ENCODE peak calls at places on chromosomes 6 and 20, in four cellular contexts. I, Q, D and L are unnamed samples.

GRCh38 chr20:324177-325042 is 942 bp upstream of the SOX12 start:
- DNase-seq in I (peak; percentile 91), Q (peak; percentile 96), D (peak; percentile 86), L (peak; percentile 43)

GRCh38 chr6:4892785-4893485 is 110.9 kb downstream of the RPP40 start:
- DNase-seq in I (no peak), Q (no peak), D (no peak), L (no peak)

GRCh38 chr6:133741375-133741861 is 147.5 kb upstream of the TCF21 start:
- DNase-seq in I (no peak), Q (no peak), D (no peak), L (no peak)

GRCh38 chr6:116402108-116402507 is 31.4 kb downstream of the DSE start:
- DNase-seq in I (no peak), Q (no peak), D (no peak), L (no peak)

GRCh38 chr6:113642714-113643442 is 214.3 kb upstream of the MARCKS start:
- DNase-seq in I (no peak), Q (no peak), D (no peak), L (no peak)

GRCh38 chr20:63553251-63553932 is 567 bp upstream of the FNDC11 start:
- DNase-seq in I (peak; percentile 72), Q (peak; percentile 87), D (peak; percentile 78), L (peak; percentile 52)

GRCh38 chr20:7765221-7765620 is 175.0 kb downstream of the HAO1 start:
- DNase-seq in I (no peak), Q (no peak), D (no peak), L (no peak)

GRCh38 chr6:137740967-137741761 is 125.9 kb upstream of the TNFAIP3 start:
- DNase-seq in I (no peak), Q (no peak), D (no peak), L (no peak)

GRCh38 chr6:40874495-40874894 is 164.5 kb downstream of the UNC5CL start:
- DNase-seq in I (no peak), Q (no peak), D (no peak), L (no peak)

GRCh38 chr6:157538163-157538562 is 157.2 kb downstream of the ZDHHC14 start:
- DNase-seq in I (no peak), Q (no peak), D (no peak), L (no peak)

GRCh38 chr20:54100563-54100962 is 30.2 kb upstream of the BCAS1 start:
- DNase-seq in I (no peak), Q (no peak), D (no peak), L (no peak)

GRCh38 chr6:25179051-25179778 is 100.0 kb upstream of the CARMIL1 start:
- DNase-seq in I (no peak), Q (no peak), D (no peak), L (no peak)

GRCh38 chr6:41073968-41074691 is 1.4 kb downstream of the NFYA start:
- DNase-seq in I (no peak), Q (no peak), D (no peak), L (no peak)

GRCh38 chr6:132401941-132402275 is 633 bp upstream of the MOXD1 start:
- DNase-seq in I (no peak), Q (no peak), D (no peak), L (no peak)

GRCh38 chr6:76416821-76417605 is 344.6 kb upstream of the IMPG1 start:
- DNase-seq in I (no peak), Q (no peak), D (no peak), L (no peak)

GRCh38 chr6:28682542-28682941 is 156.9 kb downstream of the GPX5 start:
- DNase-seq in I (no peak), Q (no peak), D (no peak), L (no peak)

GRCh38 chr6:170294813-170295518 is 4.1 kb upstream of the DLL1 start:
- DNase-seq in I (no peak), Q (no peak), D (no peak), L (no peak)

GRCh38 chr20:4817230-4817671 is 95.5 kb downstream of the PRND start:
- DNase-seq in I (no peak), Q (no peak), D (no peak), L (no peak)

GRCh38 chr20:60302875-60303274 is 344.7 kb downstream of the CDH26 start:
- DNase-seq in I (no peak), Q (no peak), D (no peak), L (no peak)

GRCh38 chr6:8478418-8478817 is 43.1 kb upstream of the SLC35B3 start:
- DNase-seq in I (no peak), Q (no peak), D (no peak), L (no peak)

GRCh38 chr6:114100421-114100820 is 129.5 kb upstream of the HDAC2 start:
- DNase-seq in I (no peak), Q (no peak), D (no peak), L (no peak)

GRCh38 chr20:63751471-63752271 is 12.1 kb downstream of the SLC2A4RG start:
- DNase-seq in I (no peak), Q (no peak), D (no peak), L (no peak)

GRCh38 chr20:10219993-10220750 is 1.5 kb downstream of the SNAP25 start:
- DNase-seq in I (no peak), Q (no peak), D (no peak), L (no peak)

GRCh38 chr20:10217517-10218410 is 866 bp upstream of the SNAP25 start:
- DNase-seq in I (no peak), Q (no peak), D (no peak), L (no peak)

GRCh38 chr20:10221022-10221421 is 2.4 kb downstream of the SNAP25 start:
- DNase-seq in I (no peak), Q (no peak), D (no peak), L (no peak)

GRCh38 chr20:10218536-10219451 is at the start of gene SNAP25:
- DNase-seq in I (no peak), Q (no peak), D (no peak), L (no peak)

DNA sequence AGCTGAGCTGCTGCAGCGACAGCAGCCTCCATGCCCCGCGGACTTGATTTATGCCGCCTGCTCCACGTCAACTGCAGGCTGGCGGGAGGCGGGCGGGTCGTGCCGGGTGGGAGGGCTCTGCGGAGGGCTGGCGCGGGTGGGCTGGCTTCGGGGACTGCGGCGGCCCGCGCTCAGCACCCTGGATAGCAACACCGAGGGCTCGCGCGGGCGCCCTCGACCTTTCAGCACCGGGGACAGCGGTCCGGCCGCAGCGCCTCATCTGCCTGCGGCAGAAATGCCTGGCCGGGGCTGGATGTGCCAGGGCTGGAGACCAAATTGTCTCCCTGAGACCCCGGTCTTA is 792 bp downstream of the SNAP25 start:
- DNase-seq in I (peak; percentile 70), Q (peak; percentile 76), D (peak; percentile 35), L (no peak)
- H3K4me3 ChIP-seq in I (no peak overlapping the region), Q (peak overlapping the region; percentile 44), D (no peak overlapping the region), L (no peak overlapping the region)

DNA sequence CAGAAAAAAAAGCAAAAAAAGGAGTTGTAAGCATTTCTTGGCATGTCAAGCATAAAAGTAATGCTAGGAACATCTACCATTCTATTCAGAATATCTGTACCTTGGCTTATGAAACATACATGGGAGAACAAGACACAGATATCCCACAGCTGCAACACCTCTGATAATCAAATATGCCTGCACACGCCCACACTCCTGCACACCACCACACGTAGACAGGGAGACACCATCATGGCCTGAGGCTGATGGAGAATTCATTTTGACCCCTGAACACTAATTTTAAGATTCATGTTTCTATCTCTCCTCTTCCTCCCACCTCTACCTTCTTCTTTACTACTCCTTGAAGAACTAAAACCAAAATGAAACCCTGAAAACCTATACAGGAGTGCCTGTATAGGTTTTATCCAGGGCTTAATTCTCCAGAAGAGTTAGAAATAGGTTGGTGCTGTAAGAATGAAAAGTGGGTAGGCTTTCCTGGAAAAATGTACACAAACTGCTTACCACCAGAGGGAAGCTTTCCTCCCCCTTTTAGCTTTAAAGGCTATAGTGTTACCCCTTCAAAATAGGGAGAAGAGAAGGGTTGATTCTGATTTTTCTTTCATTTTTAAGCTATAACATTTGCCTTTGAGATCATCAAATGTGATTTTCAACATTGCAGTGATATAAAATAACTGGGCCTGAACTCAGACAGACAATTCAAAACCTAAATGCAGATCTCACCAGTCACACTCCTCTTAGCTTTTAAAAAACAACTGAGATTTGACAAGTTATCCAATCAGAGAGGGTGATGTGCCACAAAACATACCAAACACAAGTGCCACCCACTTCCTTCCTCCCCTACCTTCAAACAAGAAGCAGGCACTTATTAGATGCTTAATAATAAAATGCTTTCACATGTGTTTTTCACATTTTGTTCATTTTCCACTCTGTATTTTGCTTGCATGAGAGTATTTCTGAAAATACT is 57.9 kb downstream of the ELOVL5 start:
- DNase-seq in I (no peak), Q (no peak), D (no peak), L (no peak)
- TF ChIP-seq CTCF in I (no peak), Q (no peak), D (no peak), L (no peak)

DNA sequence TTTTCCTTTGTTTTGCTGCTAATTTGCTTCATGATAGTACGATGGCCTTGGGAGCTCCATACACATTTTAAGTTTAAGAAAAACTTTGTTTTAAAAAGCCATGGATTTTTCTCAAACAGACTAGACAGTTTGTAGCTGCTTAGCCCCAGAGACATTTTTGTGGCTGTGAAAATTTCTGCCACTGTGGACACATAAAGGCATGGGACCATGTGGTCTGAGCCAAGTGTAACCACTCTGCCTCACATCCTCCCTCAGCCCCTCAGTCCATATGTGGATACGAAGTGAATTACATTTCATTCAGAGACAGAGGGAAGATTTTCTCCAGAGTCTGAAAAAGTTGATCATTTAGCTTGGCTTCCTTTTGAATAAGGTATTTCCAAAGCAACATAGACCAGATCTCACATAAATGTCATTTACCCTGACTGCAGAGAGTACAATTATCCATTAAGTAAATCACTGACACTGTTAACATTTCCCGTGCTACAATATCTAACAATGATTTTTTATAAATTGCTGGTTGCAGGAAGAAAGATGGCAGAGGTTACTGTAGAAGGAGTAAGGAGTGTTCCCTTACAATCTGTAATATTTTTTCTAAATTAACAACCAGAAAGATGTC is 87.4 kb downstream of the GJA1 start:
- DNase-seq in I (no peak), Q (no peak), D (no peak), L (no peak)
- H3K4me3 ChIP-seq in I (peak overlapping the region; percentile 13), Q (no peak overlapping the region), D (no peak overlapping the region), L (peak overlapping the region; percentile 16)

GRCh38 chr20:58228484-58229197 is at the start of gene ANKRD60:
- DNase-seq in I (no peak), Q (no peak), D (no peak), L (no peak)

GRCh38 chr20:58229198-58229802 is 847 bp upstream of the ANKRD60 start:
- DNase-seq in I (no peak), Q (no peak), D (no peak), L (no peak)

GRCh38 chr20:58233393-58233792 is 4.9 kb upstream of the ANKRD60 start:
- DNase-seq in I (no peak), Q (no peak), D (no peak), L (no peak)

GRCh38 chr20:58233881-58234528 is 5.6 kb upstream of the ANKRD60 start:
- DNase-seq in I (no peak), Q (no peak), D (no peak), L (no peak)

DNA sequence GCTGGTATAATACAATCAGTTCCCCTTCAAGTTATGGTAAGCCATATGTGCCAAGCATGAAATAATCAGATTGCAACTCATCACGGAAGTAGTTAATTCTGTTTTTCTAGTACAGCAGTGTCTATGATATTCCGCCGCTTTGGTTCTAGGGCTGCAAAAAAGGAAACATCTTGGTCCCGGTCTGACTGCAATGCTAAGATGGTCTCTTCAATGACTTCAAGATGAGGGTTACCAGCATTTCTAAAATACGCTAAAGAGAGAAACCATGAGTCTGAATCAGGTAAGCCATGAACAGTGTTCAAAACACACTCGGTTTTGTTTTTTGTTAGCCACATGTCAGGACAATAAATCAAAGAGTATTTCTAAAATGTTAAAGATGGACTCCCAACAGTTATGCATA is 3.2 kb upstream of the ANKRD60 start:
- DNase-seq in I (no peak), Q (no peak), D (no peak), L (no peak)
- TF ChIP-seq CTCF in I (no peak), Q (no peak), D (no peak), L (no peak)